ENCODE peak calls at places on chromosomes 3 and 15, in six cellular contexts. Z is aorta; N is naive thymus-derived CD4-positive, alpha-beta T cell; P is SJSA1; B is colonic mucosa; D is MM.1S. Y is an unnamed sample.

GRCh38 chr3:56288258-56288657 is 180.0 kb downstream of the ERC2 start:
- DNase-seq in Z (no peak), N (no peak), P (no peak), B (no peak), D (no peak), Y (no peak)

GRCh38 chr3:182268711-182269110 is 524.6 kb upstream of the ATP11B start:
- DNase-seq in Z (no peak), N (no peak), P (no peak), B (no peak), D (no peak), Y (no peak)

GRCh38 chr3:110568246-110568645 is 503.4 kb upstream of the NECTIN3 start:
- DNase-seq in Z (no peak), N (no peak), P (peak; percentile 43), B (no peak), D (no peak), Y (no peak)

GRCh38 chr3:73605388-73605787 is 19.4 kb downstream of the PDZRN3 start:
- DNase-seq in Z (no peak), N (no peak), P (no peak), B (no peak), D (no peak), Y (no peak)

GRCh38 chr15:50353251-50353998 is 1.6 kb downstream of the GABPB1 start:
- DNase-seq in Z (no peak), N (no peak), P (no peak), B (no peak), D (peak; percentile 31), Y (no peak)

GRCh38 chr15:74307827-74308642 is 59.4 kb downstream of the CYP11A1 start:
- DNase-seq in Z (peak; percentile 68), N (no peak), P (no peak), B (peak; percentile 42), D (peak; percentile 38), Y (no peak)

GRCh38 chr3:32313723-32314473 is 75.4 kb downstream of the CMTM8 start:
- DNase-seq in Z (no peak), N (peak; percentile 38), P (no peak), B (no peak), D (no peak), Y (no peak)

GRCh38 chr3:143847787-143848631 is at the start of gene SLC9A9:
- DNase-seq in Z (peak; percentile 68), N (peak; percentile 27), P (no peak), B (peak; percentile 30), D (peak; percentile 80), Y (no peak)

GRCh38 chr3:88852606-88853005 is 254.8 kb upstream of the EPHA3 start:
- DNase-seq in Z (no peak), N (no peak), P (no peak), B (no peak), D (no peak), Y (no peak)

GRCh38 chr3:48747703-48748102 is 30.7 kb upstream of the IP6K2 start:
- DNase-seq in Z (no peak), N (no peak), P (no peak), B (no peak), D (no peak), Y (no peak)

GRCh38 chr3:119294889-119295769 is 946 bp downstream of the ARHGAP31 start:
- DNase-seq in Z (peak; percentile 53), N (peak; percentile 36), P (peak; percentile 53), B (peak; percentile 53), D (peak; percentile 67), Y (no peak)

GRCh38 chr3:134522541-134522940 is 36.7 kb downstream of the CEP63 start:
- DNase-seq in Z (no peak), N (no peak), P (no peak), B (no peak), D (no peak), Y (no peak)
- H3K9me3 ChIP-seq in Z (peaks cover 2% of the 10 kb centered on the region), N (peaks cover 17% of the 10 kb centered on the region), P (peaks cover 6% of the 10 kb centered on the region), B (no peaks in the 10 kb centered on the region), D (peaks cover 3% of the 10 kb centered on the region), Y (peaks cover 7% of the 10 kb centered on the region)

GRCh38 chr15:45242289-45242688 is 9.7 kb upstream of the SLC28A2 start:
- DNase-seq in Z (no peak), N (no peak), P (no peak), B (no peak), D (no peak), Y (no peak)
- H3K9me3 ChIP-seq in Z (peaks cover 19% of the 10 kb centered on the region), N (peaks cover 68% of the 10 kb centered on the region), P (peaks cover 9% of the 10 kb centered on the region), B (no peaks in the 10 kb centered on the region), D (no peaks in the 10 kb centered on the region), Y (peaks cover 24% of the 10 kb centered on the region)

DNA sequence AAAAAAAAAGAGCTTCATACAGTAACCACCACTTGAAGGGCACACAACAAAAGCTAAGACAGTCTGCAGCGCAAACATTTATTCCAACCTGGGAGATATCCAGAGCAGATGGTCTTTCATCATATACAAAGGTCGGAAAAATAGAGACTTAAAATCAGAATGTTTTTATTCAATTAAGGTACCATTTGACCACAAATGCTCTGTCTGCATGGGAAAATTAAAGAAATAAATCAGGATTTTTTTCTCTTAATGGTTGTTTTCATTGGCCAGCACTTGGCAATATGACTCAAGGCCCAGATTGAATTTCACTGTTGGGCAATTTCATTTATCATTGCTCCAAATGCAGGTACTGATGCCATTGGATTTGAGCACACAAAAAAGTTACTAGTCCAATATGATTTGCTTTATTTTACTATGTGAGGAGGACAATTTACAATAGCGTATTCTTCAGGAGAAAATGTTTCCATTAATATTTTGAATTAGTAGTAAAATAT is 145.9 kb upstream of the AGTR1 start:
- DNase-seq in Z (no peak), N (no peak), P (no peak), B (no peak), D (no peak), Y (no peak)
- H3K9me3 ChIP-seq in Z (no peaks in the 10 kb centered on the region), N (no peaks in the 10 kb centered on the region), P (no peaks in the 10 kb centered on the region), B (no peaks in the 10 kb centered on the region), D (no peaks in the 10 kb centered on the region), Y (no peaks in the 10 kb centered on the region)

GRCh38 chr15:25220834-25221233 is 218.0 kb downstream of the UBE3A start:
- DNase-seq in Z (no peak), N (no peak), P (no peak), B (no peak), D (no peak), Y (no peak)
- H3K9me3 ChIP-seq in Z (no peaks in the 10 kb centered on the region), N (peaks cover 50% of the 10 kb centered on the region), P (peaks cover 24% of the 10 kb centered on the region), B (no peaks in the 10 kb centered on the region), D (no peaks in the 10 kb centered on the region), Y (no peaks in the 10 kb centered on the region)

GRCh38 chr3:83251490-83251889 is 1490.0 kb upstream of the GBE1 start:
- DNase-seq in Z (no peak), N (no peak), P (no peak), B (no peak), D (no peak), Y (no peak)
- H3K9me3 ChIP-seq in Z (no peaks in the 10 kb centered on the region), N (no peaks in the 10 kb centered on the region), P (no peaks in the 10 kb centered on the region), B (no peaks in the 10 kb centered on the region), D (no peaks in the 10 kb centered on the region), Y (no peaks in the 10 kb centered on the region)

Y was measured in vagina.